ENCODE peak calls at places on chromosomes 1 and 21, in seven cellular contexts. One of them, this sample, is unnamed.

GRCh38 chr21:42276076-42276475 is 39.1 kb downstream of the TFF3 start:
- DNase-seq in skeletal muscle cell: no peak
- DNase-seq in kidney epithelial cell: no peak
- DNase-seq in anterior cingulate cortex: no peak
- DNase-seq in neuronal stem cell: no peak
- DNase-seq in left colon: no peak
- DNase-seq in GM20000: no peak
- DNase-seq in this sample: no peak

GRCh38 chr1:211925016-211925415 is 94.5 kb upstream of the LPGAT1 start:
- DNase-seq in skeletal muscle cell: no peak
- DNase-seq in kidney epithelial cell: no peak
- DNase-seq in anterior cingulate cortex: no peak
- DNase-seq in neuronal stem cell: no peak
- DNase-seq in left colon: peak
- DNase-seq in GM20000: no peak
- DNase-seq in this sample: peak

GRCh38 chr1:232260861-232261260 is 369.1 kb downstream of the SIPA1L2 start:
- DNase-seq in skeletal muscle cell: no peak
- DNase-seq in kidney epithelial cell: no peak
- DNase-seq in anterior cingulate cortex: no peak
- DNase-seq in neuronal stem cell: no peak
- DNase-seq in left colon: no peak
- DNase-seq in GM20000: no peak
- DNase-seq in this sample: peak

GRCh38 chr1:159881930-159882839 is 17.8 kb downstream of the CFAP45 start:
- DNase-seq in skeletal muscle cell: peak
- DNase-seq in kidney epithelial cell: peak
- DNase-seq in anterior cingulate cortex: no peak
- DNase-seq in neuronal stem cell: no peak
- DNase-seq in left colon: peak
- DNase-seq in GM20000: no peak
- DNase-seq in this sample: peak

GRCh38 chr1:227561303-227561702 is 2.1 kb upstream of the ZNF678 start:
- DNase-seq in skeletal muscle cell: no peak
- DNase-seq in kidney epithelial cell: no peak
- DNase-seq in anterior cingulate cortex: no peak
- DNase-seq in neuronal stem cell: no peak
- DNase-seq in left colon: peak
- DNase-seq in GM20000: no peak
- DNase-seq in this sample: no peak

GRCh38 chr1:53249706-53250105 is 11.4 kb upstream of the MAGOH start:
- DNase-seq in skeletal muscle cell: no peak
- DNase-seq in kidney epithelial cell: no peak
- DNase-seq in anterior cingulate cortex: no peak
- DNase-seq in neuronal stem cell: no peak
- DNase-seq in left colon: no peak
- DNase-seq in GM20000: no peak
- DNase-seq in this sample: no peak

GRCh38 chr1:178645157-178645825 is 79.8 kb upstream of the RALGPS2 start:
- DNase-seq in skeletal muscle cell: no peak
- DNase-seq in kidney epithelial cell: no peak
- DNase-seq in anterior cingulate cortex: no peak
- DNase-seq in neuronal stem cell: peak
- DNase-seq in left colon: no peak
- DNase-seq in GM20000: no peak
- DNase-seq in this sample: no peak

GRCh38 chr1:247172956-247173355 is 1.1 kb upstream of the ZNF124 start:
- DNase-seq in skeletal muscle cell: no peak
- DNase-seq in kidney epithelial cell: no peak
- DNase-seq in anterior cingulate cortex: no peak
- DNase-seq in neuronal stem cell: no peak
- DNase-seq in left colon: no peak
- DNase-seq in GM20000: no peak
- DNase-seq in this sample: no peak

GRCh38 chr1:10824821-10825540 is 28.5 kb upstream of the CASZ1 start:
- DNase-seq in skeletal muscle cell: peak
- DNase-seq in kidney epithelial cell: peak
- DNase-seq in anterior cingulate cortex: no peak
- DNase-seq in neuronal stem cell: no peak
- DNase-seq in left colon: no peak
- DNase-seq in GM20000: no peak
- DNase-seq in this sample: no peak

GRCh38 chr1:7710859-7711258 is 60.2 kb upstream of the VAMP3 start:
- DNase-seq in skeletal muscle cell: no peak
- DNase-seq in kidney epithelial cell: no peak
- DNase-seq in anterior cingulate cortex: no peak
- DNase-seq in neuronal stem cell: no peak
- DNase-seq in left colon: no peak
- DNase-seq in GM20000: no peak
- DNase-seq in this sample: no peak

GRCh38 chr1:53783056-53783455 is 44.1 kb upstream of the GLIS1 start:
- DNase-seq in skeletal muscle cell: no peak
- DNase-seq in kidney epithelial cell: no peak
- DNase-seq in anterior cingulate cortex: no peak
- DNase-seq in neuronal stem cell: no peak
- DNase-seq in left colon: no peak
- DNase-seq in GM20000: no peak
- DNase-seq in this sample: no peak

GRCh38 chr1:93587354-93587753 is 94.3 kb downstream of the BCAR3 start:
- DNase-seq in skeletal muscle cell: no peak
- DNase-seq in kidney epithelial cell: no peak
- DNase-seq in anterior cingulate cortex: no peak
- DNase-seq in neuronal stem cell: no peak
- DNase-seq in left colon: no peak
- DNase-seq in GM20000: no peak
- DNase-seq in this sample: no peak

GRCh38 chr1:220813013-220813412 is 26.3 kb downstream of the MTARC1 start:
- DNase-seq in skeletal muscle cell: no peak
- DNase-seq in kidney epithelial cell: no peak
- DNase-seq in anterior cingulate cortex: no peak
- DNase-seq in neuronal stem cell: no peak
- DNase-seq in left colon: no peak
- DNase-seq in GM20000: no peak
- DNase-seq in this sample: peak